ENCODE peak calls at places on chromosomes 4 and X, in nine cellular contexts. One of them, this sample, is unnamed. For H3K36me3, the result is how much of the 10 kb centered on the place peaks cover.

GRCh38 chr4:35760706-35761278 is 483.5 kb downstream of the ARAP2 start:
- DNase-seq in HCT116: no peak
- DNase-seq in astrocyte: no peak
- DNase-seq in mammary epithelial cell: no peak
- DNase-seq in neural progenitor cell: no peak
- DNase-seq in HepG2: peak
- DNase-seq in GM23248: no peak
- DNase-seq in keratinocyte: no peak
- DNase-seq in GM23338: no peak
- DNase-seq in this sample: no peak

GRCh38 chr4:72886602-72887001 is 182.9 kb downstream of the COX18 start:
- DNase-seq in keratinocyte: no peak
- DNase-seq in GM23338: peak
- DNase-seq in mammary epithelial cell: no peak
- DNase-seq in neural progenitor cell: no peak
- DNase-seq in HCT116: no peak
- DNase-seq in GM23248: peak
- DNase-seq in HepG2: no peak
- DNase-seq in astrocyte: no peak
- DNase-seq in this sample: no peak

GRCh38 chr4:57043304-57044251 is 64.9 kb downstream of the POLR2B start:
- DNase-seq in HCT116: no peak
- DNase-seq in mammary epithelial cell: no peak
- DNase-seq in keratinocyte: no peak
- DNase-seq in astrocyte: peak
- DNase-seq in GM23248: peak
- DNase-seq in GM23338: no peak
- DNase-seq in HepG2: no peak
- DNase-seq in neural progenitor cell: no peak
- DNase-seq in this sample: no peak

GRCh38 chrX:18119856-18120255 is 100.8 kb downstream of the BEND2 start:
- DNase-seq in astrocyte: no peak
- DNase-seq in keratinocyte: no peak
- DNase-seq in neural progenitor cell: no peak
- DNase-seq in HCT116: no peak
- DNase-seq in HepG2: no peak
- DNase-seq in mammary epithelial cell: no peak
- DNase-seq in GM23338: peak
- DNase-seq in GM23248: no peak
- DNase-seq in this sample: no peak

GRCh38 chrX:16914058-16914457 is 32.4 kb upstream of the REPS2 start:
- DNase-seq in GM23248: peak
- DNase-seq in mammary epithelial cell: no peak
- DNase-seq in astrocyte: no peak
- DNase-seq in GM23338: no peak
- DNase-seq in neural progenitor cell: no peak
- DNase-seq in keratinocyte: no peak
- DNase-seq in HepG2: no peak
- DNase-seq in HCT116: no peak
- DNase-seq in this sample: no peak

GRCh38 chr4:150931005-150931404 is 84.1 kb downstream of the LRBA start:
- DNase-seq in astrocyte: no peak
- DNase-seq in HCT116: no peak
- DNase-seq in neural progenitor cell: no peak
- DNase-seq in HepG2: no peak
- DNase-seq in mammary epithelial cell: no peak
- DNase-seq in keratinocyte: no peak
- DNase-seq in GM23338: no peak
- DNase-seq in GM23248: no peak
- DNase-seq in this sample: no peak

GRCh38 chr4:117447925-117448324 is 362.5 kb upstream of the TRAM1L1 start:
- DNase-seq in astrocyte: no peak
- DNase-seq in HepG2: peak
- DNase-seq in HCT116: no peak
- DNase-seq in GM23338: peak
- DNase-seq in GM23248: no peak
- DNase-seq in keratinocyte: no peak
- DNase-seq in neural progenitor cell: no peak
- DNase-seq in mammary epithelial cell: no peak
- DNase-seq in this sample: no peak

GRCh38 chr4:185165605-185166063 is 22.6 kb downstream of the SLC25A4 start:
- DNase-seq in neural progenitor cell: no peak
- DNase-seq in HepG2: no peak
- DNase-seq in GM23248: peak
- DNase-seq in astrocyte: peak
- DNase-seq in keratinocyte: no peak
- DNase-seq in HCT116: no peak
- DNase-seq in GM23338: no peak
- DNase-seq in mammary epithelial cell: peak
- DNase-seq in this sample: no peak

GRCh38 chrX:25020391-25021131 is 4.8 kb upstream of the ARX start:
- DNase-seq in GM23248: no peak
- DNase-seq in neural progenitor cell: peak
- DNase-seq in mammary epithelial cell: no peak
- DNase-seq in HepG2: no peak
- DNase-seq in keratinocyte: no peak
- DNase-seq in GM23338: peak
- DNase-seq in astrocyte: no peak
- DNase-seq in HCT116: no peak
- DNase-seq in this sample: peak

GRCh38 chr4:145840162-145840768 is 98.4 kb downstream of the ZNF827 start:
- DNase-seq in mammary epithelial cell: peak
- DNase-seq in GM23338: no peak
- DNase-seq in astrocyte: peak
- DNase-seq in neural progenitor cell: no peak
- DNase-seq in GM23248: peak
- DNase-seq in keratinocyte: peak
- DNase-seq in HepG2: peak
- DNase-seq in HCT116: peak
- DNase-seq in this sample: peak

GRCh38 chr4:15144249-15144966 is 142.1 kb downstream of the CPEB2 start:
- DNase-seq in GM23248: no peak
- DNase-seq in astrocyte: no peak
- DNase-seq in mammary epithelial cell: no peak
- DNase-seq in neural progenitor cell: peak
- DNase-seq in HepG2: no peak
- DNase-seq in HCT116: no peak
- DNase-seq in GM23338: no peak
- DNase-seq in keratinocyte: no peak
- DNase-seq in this sample: no peak

GRCh38 chr4:3747582-3747906 is 18.6 kb upstream of the ADRA2C start:
- DNase-seq in neural progenitor cell: peak
- DNase-seq in mammary epithelial cell: no peak
- DNase-seq in HCT116: no peak
- DNase-seq in astrocyte: no peak
- DNase-seq in keratinocyte: no peak
- DNase-seq in GM23338: peak
- DNase-seq in GM23248: peak
- DNase-seq in HepG2: no peak
- DNase-seq in this sample: no peak

GRCh38 chrX:119682019-119682989 is 10.7 kb downstream of the SEPTIN6 start:
- DNase-seq in keratinocyte: no peak
- DNase-seq in mammary epithelial cell: no peak
- DNase-seq in GM23248: no peak
- DNase-seq in neural progenitor cell: no peak
- DNase-seq in HCT116: no peak
- DNase-seq in astrocyte: no peak
- DNase-seq in GM23338: no peak
- DNase-seq in HepG2: no peak
- DNase-seq in this sample: no peak

DNA sequence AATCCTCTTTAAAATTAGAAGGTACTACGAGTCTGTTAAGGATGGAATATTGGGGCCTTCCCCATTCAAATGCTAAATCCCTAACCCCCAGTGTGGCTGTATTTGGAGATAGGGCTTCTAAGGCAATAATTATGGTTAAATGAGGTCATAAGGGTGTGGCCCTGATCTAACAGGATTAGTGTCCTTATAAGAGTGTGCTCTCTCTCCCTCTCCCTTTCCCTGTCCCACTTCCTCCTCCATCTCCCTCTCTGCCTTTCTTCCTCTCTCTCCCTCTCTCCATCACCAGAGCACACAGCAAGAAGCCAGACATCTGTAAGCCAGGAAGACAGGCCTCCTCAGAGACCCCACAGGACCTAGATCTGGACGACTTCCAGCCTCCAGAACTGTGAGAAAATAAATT is 116.9 kb downstream of the COL25A1 start:
- DNase-seq in astrocyte: no peak
- DNase-seq in keratinocyte: no peak
- DNase-seq in GM23338: no peak
- DNase-seq in GM23248: no peak
- DNase-seq in HepG2: no peak
- DNase-seq in HCT116: no peak
- DNase-seq in neural progenitor cell: no peak
- DNase-seq in mammary epithelial cell: no peak
- DNase-seq in this sample: no peak
- H2AFZ ChIP-seq in astrocyte: no peak
- H2AFZ ChIP-seq in keratinocyte: no peak
- H2AFZ ChIP-seq in GM23338: no peak
- H2AFZ ChIP-seq in GM23248: no peak
- H2AFZ ChIP-seq in HepG2: no peak
- H2AFZ ChIP-seq in HCT116: no peak
- H2AFZ ChIP-seq in neural progenitor cell: no peak
- H2AFZ ChIP-seq in mammary epithelial cell: no peak
- H2AFZ ChIP-seq in this sample: no peak

DNA sequence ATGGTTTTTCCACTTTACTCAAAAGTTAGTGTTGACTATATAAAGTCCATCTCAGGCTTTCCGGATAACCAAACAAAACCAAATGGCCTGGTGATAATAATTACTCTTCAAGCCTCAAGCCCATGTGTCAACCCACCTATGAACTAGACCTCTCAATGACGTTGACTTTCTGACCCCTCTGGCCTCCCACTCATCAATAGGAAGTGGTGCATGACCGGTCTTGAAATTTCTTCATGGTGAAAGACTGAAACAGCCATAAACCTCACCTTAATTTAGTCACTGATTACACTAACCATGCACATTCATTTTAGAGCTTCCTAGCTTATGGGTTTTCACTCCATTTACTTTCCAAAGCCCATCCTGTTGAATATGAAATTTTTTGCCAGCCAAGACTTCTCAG is 276.0 kb downstream of the KLHL13 start:
- DNase-seq in neural progenitor cell: no peak
- DNase-seq in HCT116: no peak
- DNase-seq in GM23338: no peak
- DNase-seq in GM23248: no peak
- DNase-seq in keratinocyte: no peak
- DNase-seq in HepG2: no peak
- DNase-seq in astrocyte: no peak
- DNase-seq in mammary epithelial cell: no peak
- DNase-seq in this sample: no peak
- H3K36me3 ChIP-seq in neural progenitor cell: under half
- H3K36me3 ChIP-seq in HCT116: under half
- H3K36me3 ChIP-seq in GM23338: under half
- H3K36me3 ChIP-seq in GM23248: under half
- H3K36me3 ChIP-seq in keratinocyte: under half
- H3K36me3 ChIP-seq in HepG2: under half
- H3K36me3 ChIP-seq in astrocyte: under half
- H3K36me3 ChIP-seq in mammary epithelial cell: under half
- H3K36me3 ChIP-seq in this sample: under half

GRCh38 chr4:8886625-8887406 is 15.2 kb upstream of the HMX1 start:
- DNase-seq in keratinocyte: no peak
- DNase-seq in HCT116: no peak
- DNase-seq in astrocyte: no peak
- DNase-seq in neural progenitor cell: no peak
- DNase-seq in GM23338: no peak
- DNase-seq in GM23248: peak
- DNase-seq in HepG2: no peak
- DNase-seq in mammary epithelial cell: no peak
- DNase-seq in this sample: no peak

GRCh38 chr4:8891646-8892555 is 20.3 kb upstream of the HMX1 start:
- DNase-seq in neural progenitor cell: peak
- DNase-seq in HCT116: no peak
- DNase-seq in mammary epithelial cell: no peak
- DNase-seq in GM23338: peak
- DNase-seq in GM23248: no peak
- DNase-seq in astrocyte: no peak
- DNase-seq in HepG2: no peak
- DNase-seq in keratinocyte: no peak
- DNase-seq in this sample: no peak

GRCh38 chr4:8891255-8891645 is 19.6 kb upstream of the HMX1 start:
- DNase-seq in mammary epithelial cell: no peak
- DNase-seq in HepG2: no peak
- DNase-seq in neural progenitor cell: peak
- DNase-seq in HCT116: no peak
- DNase-seq in GM23248: no peak
- DNase-seq in keratinocyte: no peak
- DNase-seq in GM23338: no peak
- DNase-seq in astrocyte: no peak
- DNase-seq in this sample: no peak

GRCh38 chr4:8892556-8893226 is 21.1 kb upstream of the HMX1 start:
- DNase-seq in astrocyte: no peak
- DNase-seq in GM23248: no peak
- DNase-seq in HepG2: no peak
- DNase-seq in keratinocyte: no peak
- DNase-seq in GM23338: no peak
- DNase-seq in HCT116: no peak
- DNase-seq in mammary epithelial cell: no peak
- DNase-seq in neural progenitor cell: peak
- DNase-seq in this sample: no peak

DNA sequence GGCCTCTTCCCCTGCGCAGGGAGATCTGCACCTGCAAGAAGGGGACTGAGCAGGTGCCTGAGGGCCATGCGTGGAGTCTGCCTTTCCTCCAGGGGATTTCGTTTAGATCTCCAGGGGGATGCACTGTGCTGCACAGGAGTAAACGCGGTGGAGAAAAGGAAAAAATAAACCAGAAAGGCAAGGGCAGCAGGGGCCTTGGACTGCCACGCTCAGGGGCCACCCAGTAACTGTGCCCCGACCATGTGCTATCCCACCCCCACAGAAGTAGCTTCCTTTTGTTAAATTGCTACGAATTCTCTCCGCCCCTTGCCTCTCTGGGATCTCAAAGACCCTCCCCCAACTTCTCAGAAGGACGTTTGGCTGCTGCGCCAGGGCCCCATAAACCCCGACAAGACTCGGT is 17.2 kb upstream of the HMX1 start:
- DNase-seq in HepG2: no peak
- DNase-seq in HCT116: no peak
- DNase-seq in astrocyte: no peak
- DNase-seq in GM23338: no peak
- DNase-seq in GM23248: no peak
- DNase-seq in keratinocyte: no peak
- DNase-seq in mammary epithelial cell: no peak
- DNase-seq in neural progenitor cell: no peak
- DNase-seq in this sample: no peak
- TF ChIP-seq EZH2 in HepG2: no peak
- TF ChIP-seq EZH2 in HCT116: no peak
- TF ChIP-seq EZH2 in astrocyte: no peak
- TF ChIP-seq EZH2 in GM23338: no peak
- TF ChIP-seq EZH2 in GM23248: no peak
- TF ChIP-seq EZH2 in keratinocyte: no peak
- TF ChIP-seq EZH2 in mammary epithelial cell: no peak
- TF ChIP-seq EZH2 in neural progenitor cell: no peak
- TF ChIP-seq EZH2 in this sample: no peak

DNA sequence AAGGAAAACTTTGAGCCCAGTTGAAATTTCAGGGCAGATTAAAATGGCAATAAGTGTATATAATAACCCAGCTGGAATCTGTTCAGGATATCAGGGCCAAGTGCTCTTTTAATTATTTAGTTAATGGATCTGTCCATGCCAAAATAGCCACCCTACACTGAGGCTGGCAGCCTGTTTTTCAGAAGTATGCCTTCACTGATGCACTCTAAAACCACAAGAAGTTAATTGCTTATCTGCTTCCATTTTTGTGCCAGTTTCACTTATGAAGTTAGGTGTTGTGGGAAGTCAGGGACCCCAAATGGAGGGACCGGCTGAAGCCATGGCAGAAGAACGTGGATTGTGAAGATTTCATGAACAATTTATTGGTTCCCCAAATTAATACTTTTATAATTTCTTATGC is 960.3 kb downstream of the C4orf33 start:
- DNase-seq in HCT116: no peak
- DNase-seq in GM23338: no peak
- DNase-seq in mammary epithelial cell: no peak
- DNase-seq in neural progenitor cell: no peak
- DNase-seq in HepG2: no peak
- DNase-seq in astrocyte: no peak
- DNase-seq in keratinocyte: no peak
- DNase-seq in GM23248: no peak
- DNase-seq in this sample: no peak
- H2AFZ ChIP-seq in HCT116: no peak
- H2AFZ ChIP-seq in GM23338: no peak
- H2AFZ ChIP-seq in mammary epithelial cell: no peak
- H2AFZ ChIP-seq in neural progenitor cell: no peak
- H2AFZ ChIP-seq in HepG2: no peak
- H2AFZ ChIP-seq in astrocyte: no peak
- H2AFZ ChIP-seq in keratinocyte: no peak
- H2AFZ ChIP-seq in GM23248: no peak
- H2AFZ ChIP-seq in this sample: no peak